ENCODE peak calls at places on chromosomes 3 and 15, in seven cellular contexts. One of them, this sample, is unnamed.
A peak's percentile ranks its signal among the peaks of the same experiment; 100 is the strongest.

GRCh38 chr3:129449279-129450115 is 9.5 kb downstream of the IFT122 start:
- DNase-seq in GM20000: no peak
- DNase-seq in body of pancreas: no peak
- DNase-seq in breast epithelium: no peak
- DNase-seq in K562: peak; percentile 47
- DNase-seq in endodermal cell: no peak
- DNase-seq in IMR-90: no peak
- DNase-seq in this sample: no peak

GRCh38 chr3:38637906-38638305 is 11.6 kb downstream of the SCN5A start:
- DNase-seq in GM20000: no peak
- DNase-seq in endodermal cell: peak; percentile 76
- DNase-seq in breast epithelium: no peak
- DNase-seq in K562: no peak
- DNase-seq in IMR-90: no peak
- DNase-seq in body of pancreas: no peak
- DNase-seq in this sample: no peak

GRCh38 chr15:70318996-70319465 is 221.3 kb upstream of the TLE3 start:
- DNase-seq in GM20000: no peak
- DNase-seq in IMR-90: peak; percentile 74
- DNase-seq in body of pancreas: no peak
- DNase-seq in endodermal cell: no peak
- DNase-seq in breast epithelium: peak; percentile 18
- DNase-seq in K562: no peak
- DNase-seq in this sample: no peak

GRCh38 chr15:80588801-80589200 is 106.3 kb upstream of the ABHD17C start:
- DNase-seq in body of pancreas: no peak
- DNase-seq in IMR-90: peak; percentile 100
- DNase-seq in GM20000: no peak
- DNase-seq in K562: no peak
- DNase-seq in breast epithelium: no peak
- DNase-seq in endodermal cell: peak; percentile 2
- DNase-seq in this sample: no peak

GRCh38 chr3:194967126-194968117 is 281.7 kb downstream of the FAM43A start:
- DNase-seq in IMR-90: no peak
- DNase-seq in breast epithelium: peak; percentile 7
- DNase-seq in endodermal cell: no peak
- DNase-seq in GM20000: no peak
- DNase-seq in K562: no peak
- DNase-seq in body of pancreas: no peak
- DNase-seq in this sample: no peak

GRCh38 chr3:114093596-114093995 is 37.1 kb downstream of the QTRT2 start:
- DNase-seq in body of pancreas: peak; percentile 43
- DNase-seq in breast epithelium: no peak
- DNase-seq in GM20000: no peak
- DNase-seq in endodermal cell: no peak
- DNase-seq in K562: peak; percentile 15
- DNase-seq in IMR-90: peak; percentile 89
- DNase-seq in this sample: peak; percentile 23

GRCh38 chr3:24538891-24539290 is 44.2 kb upstream of the THRB start:
- DNase-seq in IMR-90: no peak
- DNase-seq in breast epithelium: no peak
- DNase-seq in body of pancreas: peak; percentile 85
- DNase-seq in GM20000: no peak
- DNase-seq in endodermal cell: no peak
- DNase-seq in K562: no peak
- DNase-seq in this sample: peak; percentile 84

GRCh38 chr15:26893351-26894065 is 26.6 kb downstream of the GABRA5 start:
- DNase-seq in K562: no peak
- DNase-seq in endodermal cell: peak; percentile 41
- DNase-seq in body of pancreas: no peak
- DNase-seq in IMR-90: no peak
- DNase-seq in GM20000: peak; percentile 17
- DNase-seq in breast epithelium: no peak
- DNase-seq in this sample: no peak

GRCh38 chr15:65421360-65422215 is 1.2 kb downstream of the IGDCC4 start:
- DNase-seq in endodermal cell: peak; percentile 98
- DNase-seq in breast epithelium: peak; percentile 27
- DNase-seq in K562: peak; percentile 79
- DNase-seq in IMR-90: peak; percentile 73
- DNase-seq in body of pancreas: peak; percentile 43
- DNase-seq in GM20000: peak; percentile 80
- DNase-seq in this sample: no peak

GRCh38 chr3:113751145-113751544 is 4.3 kb downstream of the ATP6V1A start:
- DNase-seq in breast epithelium: no peak
- DNase-seq in GM20000: no peak
- DNase-seq in IMR-90: no peak
- DNase-seq in body of pancreas: no peak
- DNase-seq in K562: no peak
- DNase-seq in endodermal cell: no peak
- DNase-seq in this sample: no peak

GRCh38 chr3:84987709-84988504 is 29.1 kb downstream of the CADM2 start:
- DNase-seq in GM20000: no peak
- DNase-seq in IMR-90: no peak
- DNase-seq in breast epithelium: no peak
- DNase-seq in K562: no peak
- DNase-seq in body of pancreas: no peak
- DNase-seq in endodermal cell: no peak
- DNase-seq in this sample: no peak

GRCh38 chr15:87508086-87508485 is 748.5 kb downstream of the NTRK3 start:
- DNase-seq in K562: no peak
- DNase-seq in breast epithelium: no peak
- DNase-seq in endodermal cell: no peak
- DNase-seq in GM20000: no peak
- DNase-seq in body of pancreas: no peak
- DNase-seq in IMR-90: no peak
- DNase-seq in this sample: no peak

GRCh38 chr3:61574854-61575253 is 13.5 kb downstream of the PTPRG start:
- DNase-seq in GM20000: no peak
- DNase-seq in IMR-90: peak; percentile 97
- DNase-seq in breast epithelium: no peak
- DNase-seq in body of pancreas: no peak
- DNase-seq in endodermal cell: no peak
- DNase-seq in K562: peak; percentile 9
- DNase-seq in this sample: no peak
- TF ChIP-seq CTCF in GM20000: no peak
- TF ChIP-seq CTCF in IMR-90: no peak
- TF ChIP-seq CTCF in breast epithelium: no peak
- TF ChIP-seq CTCF in body of pancreas: no peak
- TF ChIP-seq CTCF in endodermal cell: no peak
- TF ChIP-seq CTCF in K562: no peak
- TF ChIP-seq CTCF in this sample: no peak

GRCh38 chr3:154898398-154898797 is 181.7 kb upstream of the MME start:
- DNase-seq in K562: no peak
- DNase-seq in breast epithelium: no peak
- DNase-seq in IMR-90: no peak
- DNase-seq in GM20000: no peak
- DNase-seq in body of pancreas: no peak
- DNase-seq in endodermal cell: no peak
- DNase-seq in this sample: no peak

GRCh38 chr3:154901263-154901662 is 178.9 kb upstream of the MME start:
- DNase-seq in GM20000: no peak
- DNase-seq in breast epithelium: no peak
- DNase-seq in body of pancreas: no peak
- DNase-seq in endodermal cell: no peak
- DNase-seq in K562: no peak
- DNase-seq in IMR-90: peak; percentile 54
- DNase-seq in this sample: no peak

GRCh38 chr3:154898916-154899315 is 181.2 kb upstream of the MME start:
- DNase-seq in GM20000: no peak
- DNase-seq in breast epithelium: no peak
- DNase-seq in body of pancreas: no peak
- DNase-seq in IMR-90: no peak
- DNase-seq in K562: no peak
- DNase-seq in endodermal cell: no peak
- DNase-seq in this sample: peak; percentile 6

GRCh38 chr3:154900777-154901176 is 179.3 kb upstream of the MME start:
- DNase-seq in IMR-90: no peak
- DNase-seq in K562: no peak
- DNase-seq in body of pancreas: no peak
- DNase-seq in endodermal cell: no peak
- DNase-seq in GM20000: no peak
- DNase-seq in breast epithelium: no peak
- DNase-seq in this sample: no peak

DNA sequence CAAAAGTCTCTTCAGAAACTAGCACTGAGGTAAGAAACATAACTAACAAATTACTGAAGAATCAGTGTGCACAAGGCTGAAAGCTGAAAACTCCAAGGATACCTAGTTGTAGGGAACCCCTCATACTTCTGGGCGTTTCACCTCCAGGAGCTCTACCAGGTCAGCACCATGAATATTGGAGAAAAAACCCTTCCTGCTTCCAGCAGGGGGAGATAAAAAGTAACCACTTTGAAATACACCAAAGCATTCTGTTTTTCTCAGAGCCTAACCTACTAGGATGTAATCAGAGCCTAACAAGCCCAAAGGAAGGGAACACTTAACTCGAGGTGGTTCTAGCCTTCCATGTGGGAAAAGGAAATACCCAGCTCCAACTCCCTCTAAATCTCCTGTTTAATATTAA is 175.8 kb upstream of the MME start:
- DNase-seq in GM20000: peak; percentile 8
- DNase-seq in K562: peak; percentile 31
- DNase-seq in endodermal cell: peak; percentile 48
- DNase-seq in breast epithelium: no peak
- DNase-seq in IMR-90: peak; percentile 54
- DNase-seq in body of pancreas: no peak
- DNase-seq in this sample: no peak
- TF ChIP-seq CTCF in GM20000: no peak
- TF ChIP-seq CTCF in K562: peak; percentile 40
- TF ChIP-seq CTCF in endodermal cell: peak; percentile 78
- TF ChIP-seq CTCF in breast epithelium: no peak
- TF ChIP-seq CTCF in IMR-90: peak; percentile 58
- TF ChIP-seq CTCF in body of pancreas: no peak
- TF ChIP-seq CTCF in this sample: peak; percentile 31

GRCh38 chr3:30437172-30437571 is 169.2 kb upstream of the TGFBR2 start:
- DNase-seq in IMR-90: peak; percentile 62
- DNase-seq in endodermal cell: peak; percentile 46
- DNase-seq in K562: no peak
- DNase-seq in GM20000: no peak
- DNase-seq in body of pancreas: peak; percentile 13
- DNase-seq in breast epithelium: peak; percentile 39
- DNase-seq in this sample: no peak
- TF ChIP-seq CTCF in IMR-90: no peak
- TF ChIP-seq CTCF in endodermal cell: peak; percentile 20
- TF ChIP-seq CTCF in K562: no peak
- TF ChIP-seq CTCF in GM20000: no peak
- TF ChIP-seq CTCF in body of pancreas: no peak
- TF ChIP-seq CTCF in breast epithelium: no peak
- TF ChIP-seq CTCF in this sample: no peak

GRCh38 chr3:46393554-46394434 is 13.1 kb downstream of the CCR5AS start:
- DNase-seq in body of pancreas: no peak
- DNase-seq in IMR-90: peak; percentile 47
- DNase-seq in GM20000: no peak
- DNase-seq in endodermal cell: peak; percentile 81
- DNase-seq in K562: peak; percentile 57
- DNase-seq in breast epithelium: no peak
- DNase-seq in this sample: no peak

GRCh38 chr3:46397111-46397510 is 9.8 kb downstream of the CCR5AS start:
- DNase-seq in endodermal cell: no peak
- DNase-seq in IMR-90: no peak
- DNase-seq in body of pancreas: peak; percentile 38
- DNase-seq in K562: no peak
- DNase-seq in GM20000: no peak
- DNase-seq in breast epithelium: no peak
- DNase-seq in this sample: no peak

GRCh38 chr3:46396129-46396528 is 10.7 kb downstream of the CCR5AS start:
- DNase-seq in body of pancreas: no peak
- DNase-seq in breast epithelium: no peak
- DNase-seq in K562: no peak
- DNase-seq in GM20000: no peak
- DNase-seq in IMR-90: no peak
- DNase-seq in endodermal cell: no peak
- DNase-seq in this sample: no peak

GRCh38 chr3:46393011-46393410 is 13.9 kb downstream of the CCR5AS start:
- DNase-seq in K562: no peak
- DNase-seq in endodermal cell: no peak
- DNase-seq in GM20000: no peak
- DNase-seq in IMR-90: no peak
- DNase-seq in body of pancreas: no peak
- DNase-seq in breast epithelium: no peak
- DNase-seq in this sample: no peak

GRCh38 chr3:46395210-46395661 is 11.6 kb downstream of the CCR5AS start:
- DNase-seq in IMR-90: peak; percentile 33
- DNase-seq in endodermal cell: peak; percentile 71
- DNase-seq in breast epithelium: no peak
- DNase-seq in body of pancreas: no peak
- DNase-seq in K562: peak; percentile 59
- DNase-seq in GM20000: no peak
- DNase-seq in this sample: no peak
- TF ChIP-seq CTCF in IMR-90: no peak
- TF ChIP-seq CTCF in endodermal cell: peak; percentile 63
- TF ChIP-seq CTCF in breast epithelium: no peak
- TF ChIP-seq CTCF in body of pancreas: no peak
- TF ChIP-seq CTCF in K562: peak; percentile 65
- TF ChIP-seq CTCF in GM20000: peak; percentile 25
- TF ChIP-seq CTCF in this sample: peak; percentile 29

DNA sequence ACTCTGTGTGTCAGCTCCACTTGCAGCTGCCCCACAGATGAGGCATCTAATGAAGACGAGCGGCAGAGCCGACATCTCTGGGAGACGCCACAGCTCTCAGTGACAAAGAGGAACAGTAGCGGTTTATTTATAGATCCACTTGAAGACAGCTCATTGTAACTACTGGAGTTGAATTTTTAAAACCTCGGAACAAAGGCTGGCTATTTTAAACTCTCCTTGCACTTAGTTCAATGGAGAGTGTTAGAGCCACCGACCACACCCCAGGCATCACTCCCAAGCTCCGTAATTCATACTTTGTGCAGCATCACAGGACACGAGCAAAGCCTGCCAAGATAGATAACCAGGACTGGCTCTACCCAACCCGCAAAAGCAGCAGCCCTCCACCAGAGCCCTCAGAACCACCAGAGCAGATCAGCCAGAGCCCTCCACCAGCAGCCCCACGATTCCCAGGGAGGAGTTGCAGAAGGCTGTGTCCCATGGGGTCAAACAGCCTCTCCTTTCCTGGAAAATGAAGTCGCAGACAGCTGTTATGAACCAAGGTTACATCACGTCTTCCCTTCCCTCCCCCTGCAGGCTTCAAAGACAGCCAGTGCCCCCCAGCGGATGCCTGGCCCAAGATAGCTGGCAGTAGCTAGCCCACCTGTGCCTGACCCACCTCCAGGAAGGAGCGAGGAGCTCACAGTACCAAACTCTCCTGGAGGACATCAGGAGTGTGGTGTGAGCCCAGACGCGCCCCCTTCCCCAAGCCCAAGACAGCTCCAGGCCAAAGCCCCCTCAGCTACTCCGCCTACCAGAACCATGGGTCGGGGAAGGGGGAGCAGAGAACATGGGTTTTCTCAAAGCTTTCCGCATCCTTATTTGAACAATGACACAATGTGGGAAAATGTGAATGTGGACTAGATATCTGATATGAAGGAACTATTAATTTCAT is 45.7 kb downstream of the POC1A start:
- DNase-seq in breast epithelium: no peak
- DNase-seq in GM20000: no peak
- DNase-seq in endodermal cell: peak; percentile 61
- DNase-seq in body of pancreas: no peak
- DNase-seq in IMR-90: no peak
- DNase-seq in K562: peak; percentile 49
- DNase-seq in this sample: no peak
- TF ChIP-seq CTCF in breast epithelium: no peak
- TF ChIP-seq CTCF in GM20000: peak; percentile 8
- TF ChIP-seq CTCF in endodermal cell: peak; percentile 25
- TF ChIP-seq CTCF in body of pancreas: no peak
- TF ChIP-seq CTCF in IMR-90: no peak
- TF ChIP-seq CTCF in K562: peak; percentile 37
- TF ChIP-seq CTCF in this sample: no peak

GRCh38 chr3:111617406-111617805 is 22.3 kb upstream of the ZBED2 start:
- DNase-seq in K562: no peak
- DNase-seq in GM20000: no peak
- DNase-seq in IMR-90: no peak
- DNase-seq in body of pancreas: no peak
- DNase-seq in breast epithelium: no peak
- DNase-seq in endodermal cell: no peak
- DNase-seq in this sample: no peak
- TF ChIP-seq CTCF in K562: no peak
- TF ChIP-seq CTCF in GM20000: no peak
- TF ChIP-seq CTCF in IMR-90: no peak
- TF ChIP-seq CTCF in body of pancreas: no peak
- TF ChIP-seq CTCF in breast epithelium: no peak
- TF ChIP-seq CTCF in endodermal cell: no peak
- TF ChIP-seq CTCF in this sample: no peak